ENCODE peak calls at places on chromosomes 4 and X, in five cellular contexts. One of them, this sample, is unnamed.

GRCh38 chr4:108920688-108921087 is 157.8 kb upstream of the ETNPPL start:
- DNase-seq in left ventricle myocardium inferior: no peak
- DNase-seq in iPS-NIHi11: no peak
- DNase-seq in GM19239: no peak
- DNase-seq in activated T-cell treated with anti-CD3 and anti-CD28 coated beads for 24 hours: no peak
- DNase-seq in this sample: no peak

GRCh38 chr4:160675550-160675949 is 1488.2 kb downstream of the FSTL5 start:
- DNase-seq in left ventricle myocardium inferior: no peak
- DNase-seq in iPS-NIHi11: no peak
- DNase-seq in GM19239: no peak
- DNase-seq in activated T-cell treated with anti-CD3 and anti-CD28 coated beads for 24 hours: no peak
- DNase-seq in this sample: no peak

GRCh38 chrX:53422091-53422914 is at the start of the genes RIBC1 and SMC1A:
- DNase-seq in left ventricle myocardium inferior: peak
- DNase-seq in activated T-cell treated with anti-CD3 and anti-CD28 coated beads for 24 hours: peak
- DNase-seq in iPS-NIHi11: peak
- DNase-seq in GM19239: peak
- DNase-seq in this sample: peak

GRCh38 chrX:31307952-31308351 is 236.1 kb upstream of the FTHL17 start:
- DNase-seq in GM19239: no peak
- DNase-seq in iPS-NIHi11: no peak
- DNase-seq in left ventricle myocardium inferior: no peak
- DNase-seq in activated T-cell treated with anti-CD3 and anti-CD28 coated beads for 24 hours: no peak
- DNase-seq in this sample: no peak

GRCh38 chrX:11053351-11053750 is 57.8 kb upstream of the HCCS start:
- DNase-seq in activated T-cell treated with anti-CD3 and anti-CD28 coated beads for 24 hours: no peak
- DNase-seq in iPS-NIHi11: no peak
- DNase-seq in left ventricle myocardium inferior: no peak
- DNase-seq in GM19239: no peak
- DNase-seq in this sample: no peak

GRCh38 chrX:39777623-39778025 is 320.1 kb downstream of the BCOR start:
- DNase-seq in activated T-cell treated with anti-CD3 and anti-CD28 coated beads for 24 hours: peak
- DNase-seq in left ventricle myocardium inferior: no peak
- DNase-seq in GM19239: no peak
- DNase-seq in iPS-NIHi11: no peak
- DNase-seq in this sample: no peak

GRCh38 chr4:1368421-1369090 is 21.5 kb downstream of the UVSSA start:
- DNase-seq in GM19239: no peak
- DNase-seq in iPS-NIHi11: peak
- DNase-seq in activated T-cell treated with anti-CD3 and anti-CD28 coated beads for 24 hours: no peak
- DNase-seq in left ventricle myocardium inferior: peak
- DNase-seq in this sample: no peak

GRCh38 chr4:120000591-120001296 is 65.9 kb downstream of the MAD2L1 start:
- DNase-seq in iPS-NIHi11: no peak
- DNase-seq in activated T-cell treated with anti-CD3 and anti-CD28 coated beads for 24 hours: no peak
- DNase-seq in GM19239: no peak
- DNase-seq in left ventricle myocardium inferior: no peak
- DNase-seq in this sample: no peak

GRCh38 chr4:27861381-27861787 is 1000.7 kb downstream of the STIM2 start:
- DNase-seq in left ventricle myocardium inferior: no peak
- DNase-seq in activated T-cell treated with anti-CD3 and anti-CD28 coated beads for 24 hours: no peak
- DNase-seq in GM19239: no peak
- DNase-seq in iPS-NIHi11: peak
- DNase-seq in this sample: no peak

GRCh38 chr4:57153207-57153606 is 43.0 kb upstream of the IGFBP7 start:
- DNase-seq in left ventricle myocardium inferior: no peak
- DNase-seq in GM19239: no peak
- DNase-seq in activated T-cell treated with anti-CD3 and anti-CD28 coated beads for 24 hours: no peak
- DNase-seq in iPS-NIHi11: no peak
- DNase-seq in this sample: no peak

GRCh38 chr4:171813195-171813955 is at the start of gene GALNTL6:
- DNase-seq in iPS-NIHi11: peak
- DNase-seq in left ventricle myocardium inferior: no peak
- DNase-seq in GM19239: no peak
- DNase-seq in activated T-cell treated with anti-CD3 and anti-CD28 coated beads for 24 hours: no peak
- DNase-seq in this sample: peak

GRCh38 chr4:41323706-41324105 is 67.0 kb downstream of the UCHL1 start:
- DNase-seq in left ventricle myocardium inferior: no peak
- DNase-seq in iPS-NIHi11: no peak
- DNase-seq in activated T-cell treated with anti-CD3 and anti-CD28 coated beads for 24 hours: no peak
- DNase-seq in GM19239: no peak
- DNase-seq in this sample: no peak

GRCh38 chr4:145280541-145280940 is 100.2 kb upstream of the OTUD4 start:
- DNase-seq in left ventricle myocardium inferior: no peak
- DNase-seq in GM19239: no peak
- DNase-seq in activated T-cell treated with anti-CD3 and anti-CD28 coated beads for 24 hours: no peak
- DNase-seq in iPS-NIHi11: no peak
- DNase-seq in this sample: no peak

GRCh38 chr4:110682311-110682710 is 59.4 kb upstream of the PITX2 start:
- DNase-seq in GM19239: no peak
- DNase-seq in left ventricle myocardium inferior: no peak
- DNase-seq in activated T-cell treated with anti-CD3 and anti-CD28 coated beads for 24 hours: no peak
- DNase-seq in iPS-NIHi11: no peak
- DNase-seq in this sample: no peak

GRCh38 chrX:49910344-49910743 is 12.1 kb upstream of the CLCN5 start:
- DNase-seq in GM19239: no peak
- DNase-seq in iPS-NIHi11: no peak
- DNase-seq in activated T-cell treated with anti-CD3 and anti-CD28 coated beads for 24 hours: no peak
- DNase-seq in left ventricle myocardium inferior: no peak
- DNase-seq in this sample: no peak

GRCh38 chr4:47642985-47643745 is 158.1 kb downstream of the ATP10D start:
- DNase-seq in GM19239: no peak
- DNase-seq in left ventricle myocardium inferior: no peak
- DNase-seq in iPS-NIHi11: no peak
- DNase-seq in activated T-cell treated with anti-CD3 and anti-CD28 coated beads for 24 hours: no peak
- DNase-seq in this sample: no peak

GRCh38 chr4:117783716-117784115 is 250.6 kb upstream of the NDST3 start:
- DNase-seq in GM19239: no peak
- DNase-seq in activated T-cell treated with anti-CD3 and anti-CD28 coated beads for 24 hours: no peak
- DNase-seq in left ventricle myocardium inferior: no peak
- DNase-seq in iPS-NIHi11: no peak
- DNase-seq in this sample: no peak

GRCh38 chrX:49993661-49994060 is 71.3 kb downstream of the CLCN5 start:
- DNase-seq in left ventricle myocardium inferior: no peak
- DNase-seq in activated T-cell treated with anti-CD3 and anti-CD28 coated beads for 24 hours: no peak
- DNase-seq in iPS-NIHi11: no peak
- DNase-seq in GM19239: no peak
- DNase-seq in this sample: no peak

GRCh38 chr4:102760645-102761477 is at the start of gene MANBA:
- DNase-seq in GM19239: peak
- DNase-seq in iPS-NIHi11: peak
- DNase-seq in activated T-cell treated with anti-CD3 and anti-CD28 coated beads for 24 hours: peak
- DNase-seq in left ventricle myocardium inferior: peak
- DNase-seq in this sample: peak

GRCh38 chrX:19344207-19344534 is 444 bp downstream of the PDHA1 start:
- DNase-seq in activated T-cell treated with anti-CD3 and anti-CD28 coated beads for 24 hours: no peak
- DNase-seq in left ventricle myocardium inferior: no peak
- DNase-seq in GM19239: no peak
- DNase-seq in iPS-NIHi11: no peak
- DNase-seq in this sample: no peak

GRCh38 chr4:80489798-80490197 is 154.3 kb downstream of the CFAP299 start:
- DNase-seq in left ventricle myocardium inferior: no peak
- DNase-seq in iPS-NIHi11: no peak
- DNase-seq in activated T-cell treated with anti-CD3 and anti-CD28 coated beads for 24 hours: no peak
- DNase-seq in GM19239: no peak
- DNase-seq in this sample: no peak

GRCh38 chrX:13272426-13272825 is 47.4 kb downstream of the ATXN3L start:
- DNase-seq in GM19239: no peak
- DNase-seq in left ventricle myocardium inferior: no peak
- DNase-seq in iPS-NIHi11: no peak
- DNase-seq in activated T-cell treated with anti-CD3 and anti-CD28 coated beads for 24 hours: no peak
- DNase-seq in this sample: no peak

GRCh38 chrX:23952984-23953907 is 45.4 kb downstream of the CXorf58 start:
- DNase-seq in activated T-cell treated with anti-CD3 and anti-CD28 coated beads for 24 hours: peak
- DNase-seq in left ventricle myocardium inferior: no peak
- DNase-seq in iPS-NIHi11: peak
- DNase-seq in GM19239: peak
- DNase-seq in this sample: peak

GRCh38 chr4:67746797-67747495 is 7.2 kb downstream of the GNRHR start:
- DNase-seq in GM19239: no peak
- DNase-seq in activated T-cell treated with anti-CD3 and anti-CD28 coated beads for 24 hours: no peak
- DNase-seq in iPS-NIHi11: peak
- DNase-seq in left ventricle myocardium inferior: no peak
- DNase-seq in this sample: no peak

GRCh38 chr4:5930456-5930855 is 37.6 kb upstream of the CRMP1 start:
- DNase-seq in iPS-NIHi11: no peak
- DNase-seq in left ventricle myocardium inferior: no peak
- DNase-seq in activated T-cell treated with anti-CD3 and anti-CD28 coated beads for 24 hours: no peak
- DNase-seq in GM19239: no peak
- DNase-seq in this sample: no peak

GRCh38 chrX:153339662-153340061 is 5.7 kb downstream of the ZNF275 start:
- DNase-seq in iPS-NIHi11: no peak
- DNase-seq in GM19239: no peak
- DNase-seq in left ventricle myocardium inferior: no peak
- DNase-seq in activated T-cell treated with anti-CD3 and anti-CD28 coated beads for 24 hours: no peak
- DNase-seq in this sample: no peak

GRCh38 chrX:140360924-140361323 is 143.9 kb downstream of the SOX3 start:
- DNase-seq in left ventricle myocardium inferior: no peak
- DNase-seq in activated T-cell treated with anti-CD3 and anti-CD28 coated beads for 24 hours: no peak
- DNase-seq in iPS-NIHi11: no peak
- DNase-seq in GM19239: no peak
- DNase-seq in this sample: no peak

GRCh38 chr4:127610488-127610887 is 22.3 kb upstream of the INTU start:
- DNase-seq in GM19239: no peak
- DNase-seq in left ventricle myocardium inferior: no peak
- DNase-seq in activated T-cell treated with anti-CD3 and anti-CD28 coated beads for 24 hours: no peak
- DNase-seq in iPS-NIHi11: no peak
- DNase-seq in this sample: no peak

GRCh38 chr4:8451440-8452182 is 11.0 kb downstream of the TRMT44 start:
- DNase-seq in left ventricle myocardium inferior: no peak
- DNase-seq in GM19239: no peak
- DNase-seq in iPS-NIHi11: no peak
- DNase-seq in activated T-cell treated with anti-CD3 and anti-CD28 coated beads for 24 hours: no peak
- DNase-seq in this sample: no peak

GRCh38 chr4:74320559-74321118 is 12.4 kb downstream of the EPGN start:
- DNase-seq in left ventricle myocardium inferior: no peak
- DNase-seq in iPS-NIHi11: peak
- DNase-seq in GM19239: no peak
- DNase-seq in activated T-cell treated with anti-CD3 and anti-CD28 coated beads for 24 hours: no peak
- DNase-seq in this sample: no peak

GRCh38 chr4:173937871-173938270 is 345.6 kb downstream of the FBXO8 start:
- DNase-seq in GM19239: no peak
- DNase-seq in iPS-NIHi11: no peak
- DNase-seq in left ventricle myocardium inferior: no peak
- DNase-seq in activated T-cell treated with anti-CD3 and anti-CD28 coated beads for 24 hours: no peak
- DNase-seq in this sample: no peak

GRCh38 chr4:52643846-52644245 is 15.3 kb downstream of the USP46 start:
- DNase-seq in left ventricle myocardium inferior: peak
- DNase-seq in activated T-cell treated with anti-CD3 and anti-CD28 coated beads for 24 hours: no peak
- DNase-seq in iPS-NIHi11: no peak
- DNase-seq in GM19239: no peak
- DNase-seq in this sample: no peak

GRCh38 chr4:76251448-76252270 is at the start of gene FAM47E:
- DNase-seq in left ventricle myocardium inferior: peak
- DNase-seq in iPS-NIHi11: peak
- DNase-seq in activated T-cell treated with anti-CD3 and anti-CD28 coated beads for 24 hours: peak
- DNase-seq in GM19239: peak
- DNase-seq in this sample: peak